ENCODE peak calls at places on chromosomes 2 and 18, in six cellular contexts. S is A549, T is ovary, F is K562, A is lower leg skin, O is erythroblast. Q is an unnamed sample.

GRCh38 chr2:219987830-219988229 is 360.4 kb downstream of the SLC4A3 start:
- DNase-seq in S (peak), T (no peak), F (no peak), A (no peak), O (peak), Q (no peak)

GRCh38 chr2:102345329-102345920 is 10.2 kb upstream of the IL18R1 start:
- DNase-seq in S (no peak), T (no peak), F (no peak), A (no peak), O (no peak), Q (no peak)

GRCh38 chr2:160432633-160433032 is 61.0 kb downstream of the RBMS1 start:
- DNase-seq in S (peak), T (no peak), F (no peak), A (no peak), O (no peak), Q (peak)

GRCh38 chr2:232928564-232929302 is 58.7 kb downstream of the SNORC start:
- DNase-seq in S (no peak), T (no peak), F (no peak), A (no peak), O (no peak), Q (no peak)

GRCh38 chr2:146451972-146452371 is 1392.9 kb upstream of the ACVR2A start:
- DNase-seq in S (no peak), T (no peak), F (no peak), A (no peak), O (no peak), Q (no peak)

GRCh38 chr2:172513935-172514586 is 41.8 kb upstream of the PDK1 start:
- DNase-seq in S (no peak), T (no peak), F (no peak), A (no peak), O (no peak), Q (no peak)

GRCh38 chr2:54461251-54461650 is 5.1 kb downstream of the SPTBN1 start:
- DNase-seq in S (no peak), T (no peak), F (no peak), A (no peak), O (no peak), Q (no peak)

GRCh38 chr18:58378411-58378820 is 250.5 kb downstream of the ALPK2 start:
- DNase-seq in S (no peak), T (no peak), F (no peak), A (peak), O (no peak), Q (no peak)

GRCh38 chr2:62266433-62267038 is 70.6 kb downstream of the B3GNT2 start:
- DNase-seq in S (no peak), T (no peak), F (no peak), A (no peak), O (no peak), Q (no peak)

GRCh38 chr2:27442282-27442980 is at the start of gene KRTCAP3:
- DNase-seq in S (no peak), T (peak), F (peak), A (no peak), O (peak), Q (peak)

GRCh38 chr2:240645346-240646060 is 20.2 kb downstream of the GPR35 start:
- DNase-seq in S (no peak), T (no peak), F (no peak), A (peak), O (no peak), Q (no peak)

GRCh38 chr2:55054076-55054475 is 3.8 kb upstream of the RTN4 start:
- DNase-seq in S (no peak), T (no peak), F (no peak), A (no peak), O (no peak), Q (no peak)

GRCh38 chr2:53275743-53276142 is 491.9 kb upstream of the CHAC2 start:
- DNase-seq in S (no peak), T (no peak), F (no peak), A (no peak), O (no peak), Q (no peak)

GRCh38 chr2:144703852-144704324 is 184.0 kb upstream of the ZEB2 start:
- DNase-seq in S (peak), T (no peak), F (peak), A (no peak), O (peak), Q (peak)

GRCh38 chr2:74739129-74739528 is 85.1 kb downstream of the SEMA4F start:
- DNase-seq in S (no peak), T (no peak), F (no peak), A (no peak), O (no peak), Q (no peak)

GRCh38 chr2:42554392-42554791 is 14.0 kb upstream of the MTA3 start:
- DNase-seq in S (no peak), T (no peak), F (no peak), A (no peak), O (no peak), Q (no peak)

GRCh38 chr18:20971886-20972267 is 139.7 kb downstream of the ROCK1 start:
- DNase-seq in S (peak), T (no peak), F (peak), A (no peak), O (peak), Q (no peak)

DNA sequence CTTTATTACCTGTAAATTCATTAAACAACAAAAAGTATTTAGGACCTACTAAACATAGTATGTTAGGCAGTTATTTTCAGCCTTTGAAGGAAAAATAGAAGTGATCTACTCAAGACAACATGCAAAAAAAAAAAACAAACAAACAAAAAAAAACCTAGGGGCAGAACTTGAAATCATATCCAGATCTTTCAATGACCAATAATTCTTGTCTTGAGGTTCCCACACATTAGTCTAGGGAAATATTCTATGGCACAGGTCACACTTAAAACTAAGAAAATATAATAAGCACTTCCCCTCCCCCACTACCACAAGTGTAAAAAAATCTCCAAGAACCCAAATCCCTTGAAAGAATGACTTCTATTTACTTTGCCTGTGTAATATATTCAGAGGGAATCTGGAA is 3.6 kb downstream of the PELI1 start:
- DNase-seq in S (no peak), T (no peak), F (no peak), A (no peak), O (peak), Q (no peak)
- TF ChIP-seq POLR2A in S (no peak), T (no peak), F (no peak), A (no peak), O (no peak), Q (no peak)

DNA sequence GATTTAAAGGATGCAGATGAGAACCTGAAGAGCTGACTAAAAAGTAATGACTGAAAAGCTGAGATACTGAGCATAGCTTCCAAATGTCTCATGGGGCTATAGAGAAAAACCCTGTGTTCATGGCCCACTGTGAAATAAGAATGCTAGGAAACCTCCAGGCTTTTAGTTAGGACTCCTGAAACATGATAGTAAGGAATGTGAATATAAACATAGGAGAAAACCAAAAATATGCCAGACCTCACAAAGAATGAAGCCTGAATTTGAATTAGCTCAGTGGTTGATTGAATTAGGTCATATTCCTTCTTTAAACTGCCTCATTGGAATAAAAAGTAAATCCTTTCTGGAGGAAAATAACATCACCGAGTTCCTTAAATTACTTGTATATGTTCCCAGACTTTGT is 194.5 kb upstream of the NXPH2 start:
- DNase-seq in S (no peak), T (no peak), F (no peak), A (no peak), O (no peak), Q (no peak)
- TF ChIP-seq POLR2A in S (no peak), T (no peak), F (no peak), A (no peak), O (no peak), Q (no peak)

GRCh38 chr2:218505754-218506371 is 62.3 kb downstream of the USP37 start:
- DNase-seq in S (no peak), T (no peak), F (no peak), A (no peak), O (no peak), Q (no peak)

GRCh38 chr2:218500501-218501060 is 67.6 kb downstream of the USP37 start:
- DNase-seq in S (no peak), T (no peak), F (no peak), A (no peak), O (no peak), Q (no peak)

GRCh38 chr2:218501665-218502064 is 66.5 kb downstream of the USP37 start:
- DNase-seq in S (no peak), T (no peak), F (no peak), A (no peak), O (no peak), Q (no peak)
- TF ChIP-seq POLR2A in S (no peak), T (no peak), F (no peak), A (no peak), O (no peak), Q (no peak)

GRCh38 chr2:85187069-85187468 is 53.9 kb downstream of the TCF7L1 start:
- DNase-seq in S (no peak), T (no peak), F (no peak), A (no peak), O (no peak), Q (no peak)

GRCh38 chr2:85189606-85190270 is 56.5 kb downstream of the TCF7L1 start:
- DNase-seq in S (no peak), T (no peak), F (no peak), A (no peak), O (no peak), Q (no peak)

GRCh38 chr2:85194780-85195480 is 61.7 kb downstream of the TCF7L1 start:
- DNase-seq in S (no peak), T (no peak), F (no peak), A (peak), O (no peak), Q (no peak)

GRCh38 chr2:85188852-85189251 is 55.7 kb downstream of the TCF7L1 start:
- DNase-seq in S (no peak), T (no peak), F (no peak), A (no peak), O (no peak), Q (no peak)

DNA sequence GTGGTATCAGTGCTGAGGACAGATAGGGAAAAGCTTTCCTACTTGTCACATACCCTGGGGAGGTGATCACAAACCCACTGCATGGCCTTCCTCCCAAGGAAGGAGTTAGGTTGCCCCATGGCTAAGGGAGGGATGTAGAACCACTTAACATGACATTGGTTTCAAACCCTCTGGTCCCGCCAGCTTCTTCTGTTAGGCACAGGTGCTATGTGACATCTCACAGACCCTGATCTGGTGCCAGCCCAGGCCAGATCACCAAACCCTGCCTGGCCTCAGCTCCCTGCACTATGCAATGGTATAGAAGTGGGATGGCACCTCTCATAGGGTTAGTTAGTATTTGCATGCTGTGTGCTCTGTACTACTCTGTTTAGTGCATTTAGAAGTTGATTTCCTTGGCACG is 58.0 kb downstream of the TCF7L1 start:
- DNase-seq in S (no peak), T (no peak), F (no peak), A (no peak), O (no peak), Q (no peak)
- TF ChIP-seq POLR2A in S (no peak), T (no peak), F (no peak), A (no peak), O (no peak), Q (no peak)

GRCh38 chr2:64233396-64233922 is 89.2 kb upstream of the PELI1 start:
- DNase-seq in S (no peak), T (no peak), F (no peak), A (no peak), O (no peak), Q (no peak)
- TF ChIP-seq POLR2A in S (no peak), T (no peak), F (no peak), A (no peak), O (no peak), Q (no peak)

GRCh38 chr2:206863721-206864120 is 75.6 kb upstream of the CPO start:
- DNase-seq in S (no peak), T (no peak), F (no peak), A (no peak), O (no peak), Q (no peak)

GRCh38 chr2:206856474-206856873 is 82.8 kb upstream of the CPO start:
- DNase-seq in S (no peak), T (no peak), F (no peak), A (no peak), O (no peak), Q (no peak)

GRCh38 chr2:206855585-206856433 is 83.5 kb upstream of the CPO start:
- DNase-seq in S (no peak), T (no peak), F (no peak), A (no peak), O (no peak), Q (no peak)

GRCh38 chr2:206863196-206863595 is 76.1 kb upstream of the CPO start:
- DNase-seq in S (no peak), T (no peak), F (no peak), A (no peak), O (no peak), Q (no peak)

GRCh38 chr2:206858972-206859739 is 80.2 kb upstream of the CPO start:
- DNase-seq in S (no peak), T (no peak), F (no peak), A (no peak), O (no peak), Q (no peak)
- TF ChIP-seq POLR2A in S (no peak), T (no peak), F (no peak), A (no peak), O (no peak), Q (no peak)

DNA sequence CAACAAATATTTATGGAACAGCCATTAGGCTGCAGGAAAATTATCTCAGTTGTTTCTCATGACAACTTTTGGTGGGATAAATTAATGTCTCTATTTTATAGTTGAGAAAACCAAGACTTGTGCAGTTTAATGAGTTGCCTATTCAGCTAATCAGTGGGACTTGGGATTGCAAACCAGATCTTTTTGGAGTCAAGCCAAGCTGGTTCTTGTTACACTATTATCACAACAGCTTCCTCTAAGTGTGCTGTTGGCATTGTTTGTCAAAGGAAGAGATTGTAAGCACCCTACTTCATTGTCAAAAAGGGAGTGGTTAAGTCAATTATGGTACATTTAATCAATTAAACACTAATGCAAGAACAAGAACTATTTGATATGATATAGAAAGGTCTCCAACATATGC is 119.2 kb downstream of the PAX3 start:
- DNase-seq in S (no peak), T (no peak), F (no peak), A (no peak), O (no peak), Q (no peak)
- TF ChIP-seq POLR2A in S (no peak), T (no peak), F (no peak), A (no peak), O (no peak), Q (no peak)

GRCh38 chr18:47930086-47930843 is at the start of gene SMAD2:
- DNase-seq in S (peak), T (peak), F (peak), A (peak), O (peak), Q (peak)
- TF ChIP-seq POLR2A in S (peak), T (no peak), F (peak), A (no peak), O (no peak), Q (peak)

DNA sequence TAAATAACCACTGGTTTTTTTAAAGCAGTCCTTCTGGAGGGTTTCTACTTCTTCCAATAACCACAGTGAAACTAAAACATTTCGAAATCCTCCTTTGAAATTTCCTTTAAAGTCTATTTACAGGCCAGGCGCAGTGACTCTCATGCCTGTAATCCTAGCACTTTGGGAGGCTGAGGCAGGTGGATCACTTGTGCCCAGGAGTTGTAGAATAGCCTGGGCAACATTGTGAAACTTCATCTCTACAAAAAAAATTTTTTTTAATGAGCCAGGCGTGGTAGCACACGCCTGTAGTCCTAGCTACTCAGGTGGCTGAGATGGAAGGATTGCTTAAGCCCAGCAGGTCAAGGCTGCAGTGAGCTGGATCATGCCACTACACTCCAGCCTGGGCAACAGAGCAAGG is 15.2 kb downstream of the KIDINS220 start:
- DNase-seq in S (no peak), T (no peak), F (no peak), A (no peak), O (no peak), Q (no peak)
- TF ChIP-seq POLR2A in S (no peak), T (no peak), F (no peak), A (no peak), O (no peak), Q (no peak)